ENCODE peak calls at places on chromosomes 16 and 17, in four cellular contexts. H is mesendoderm, I is H9, L is IMR-90. Q is an unnamed sample.
A peak's percentile ranks its signal among the peaks of the same experiment; 100 is the strongest.

GRCh38 chr16:87598431-87598830 is 3.9 kb upstream of the JPH3 start:
- DNase-seq in I (no peak), L (peak; percentile 12), H (no peak), Q (no peak)

GRCh38 chr17:80950466-80951120 is 41.0 kb upstream of the CHMP6 start:
- DNase-seq in H (no peak), L (no peak), I (no peak), Q (no peak)

GRCh38 chr17:66355510-66355909 is 53.1 kb downstream of the PRKCA start:
- DNase-seq in L (peak; percentile 40), H (no peak), I (no peak), Q (no peak)

GRCh38 chr16:1530883-1531637 is 2.4 kb upstream of the TMEM204 start:
- DNase-seq in I (no peak), L (peak; percentile 43), H (no peak), Q (no peak)

GRCh38 chr17:58245428-58246103 is 7.2 kb downstream of the LPO start:
- DNase-seq in L (peak; percentile 11), H (no peak), I (no peak), Q (no peak)

GRCh38 chr16:31532120-31532519 is 4.4 kb downstream of the AHSP start:
- DNase-seq in H (no peak), L (no peak), I (no peak), Q (no peak)

GRCh38 chr16:78099372-78100161 is at the start of gene WWOX:
- DNase-seq in H (peak; percentile 99), L (peak; percentile 98), I (peak; percentile 98), Q (peak; percentile 92)

GRCh38 chr16:84040823-84041391 is 1.7 kb downstream of the SLC38A8 start:
- DNase-seq in I (no peak), H (no peak), L (peak; percentile 41), Q (no peak)

GRCh38 chr16:85258616-85259015 is 146.3 kb upstream of the CIBAR2 start:
- DNase-seq in L (no peak), H (no peak), I (no peak), Q (no peak)

GRCh38 chr16:85257483-85257882 is 145.2 kb upstream of the CIBAR2 start:
- DNase-seq in L (no peak), H (no peak), I (no peak), Q (no peak)

GRCh38 chr16:85259115-85259830 is 147.0 kb upstream of the CIBAR2 start:
- DNase-seq in L (no peak), H (no peak), I (no peak), Q (no peak)

GRCh38 chr16:85259831-85260165 is 147.5 kb upstream of the CIBAR2 start:
- DNase-seq in H (no peak), L (no peak), I (no peak), Q (no peak)

GRCh38 chr16:85258166-85258565 is 145.9 kb upstream of the CIBAR2 start:
- DNase-seq in I (no peak), L (no peak), H (no peak), Q (no peak)
- H3K56ac ChIP-seq in I (no peak overlapping the region), L (no peak overlapping the region), H (no peak overlapping the region), Q (no peak overlapping the region)

GRCh38 chr17:27956601-27957445 is 63.7 kb upstream of the LYRM9 start:
- DNase-seq in L (peak; percentile 2), I (no peak), H (peak; percentile 89), Q (no peak)

GRCh38 chr17:27959382-27959709 is 66.2 kb upstream of the LYRM9 start:
- DNase-seq in I (no peak), L (peak; percentile 1), H (peak; percentile 76), Q (no peak)

GRCh38 chr17:27965224-27965623 is 72.1 kb upstream of the LYRM9 start:
- DNase-seq in I (no peak), L (no peak), H (no peak), Q (no peak)

GRCh38 chr17:27958708-27959381 is 65.7 kb upstream of the LYRM9 start:
- DNase-seq in H (no peak), I (no peak), L (no peak), Q (no peak)

GRCh38 chr17:27960183-27960589 is 67.0 kb upstream of the LYRM9 start:
- DNase-seq in I (no peak), L (no peak), H (no peak), Q (no peak)
- H3K56ac ChIP-seq in I (no peak overlapping the region), L (no peak overlapping the region), H (no peak overlapping the region), Q (no peak overlapping the region)

DNA sequence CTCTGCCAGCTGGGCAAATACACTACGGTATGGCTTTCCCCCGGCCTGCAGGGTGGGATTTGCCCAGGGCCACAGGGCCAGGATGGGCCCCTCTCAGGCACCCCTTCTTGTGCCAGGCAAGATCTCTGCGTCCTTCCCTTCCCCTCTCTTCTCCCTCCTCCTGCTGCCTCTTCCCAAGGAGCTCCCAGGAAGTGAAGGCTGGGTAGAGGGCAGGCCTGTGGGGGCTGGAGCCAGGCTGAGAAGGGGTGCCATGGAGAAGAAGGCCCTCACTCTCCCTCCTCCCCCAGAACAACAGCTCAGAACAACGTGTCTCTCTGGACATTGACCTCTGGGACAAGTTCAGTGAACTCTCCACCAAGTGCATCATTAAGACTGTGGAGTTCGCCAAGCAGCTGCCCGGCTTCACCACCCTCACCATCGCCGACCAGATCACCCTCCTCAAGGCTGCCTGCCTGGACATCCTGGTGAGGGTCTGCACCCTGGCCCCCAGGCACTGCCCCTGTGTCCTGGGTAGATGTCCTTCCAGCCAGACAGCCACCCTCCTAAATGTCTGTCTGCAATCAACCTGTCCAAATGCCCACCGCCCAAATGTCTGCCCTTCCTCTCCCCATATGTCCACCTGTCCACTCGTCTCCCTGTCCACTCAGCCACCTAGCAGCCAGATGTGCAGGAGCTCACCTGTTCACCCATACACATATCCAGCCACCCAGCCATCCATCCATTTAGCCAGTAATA is 12.3 kb downstream of the GJD3 start:
- DNase-seq in I (no peak), L (no peak), H (no peak), Q (no peak)
- H3K56ac ChIP-seq in I (no peak overlapping the region), L (no peak overlapping the region), H (no peak overlapping the region), Q (no peak overlapping the region)

GRCh38 chr17:50631908-50632571 is 2.6 kb upstream of the ABCC3 start:
- DNase-seq in I (no peak), H (no peak), L (no peak), Q (no peak)

GRCh38 chr17:50630524-50631194 is 4.0 kb upstream of the ABCC3 start:
- DNase-seq in H (no peak), I (peak; percentile 79), L (no peak), Q (peak; percentile 92)

GRCh38 chr17:50627782-50628601 is 6.7 kb upstream of the ABCC3 start:
- DNase-seq in L (no peak), H (peak; percentile 70), I (peak; percentile 76), Q (no peak)

GRCh38 chr17:50631195-50631907 is 3.3 kb upstream of the ABCC3 start:
- DNase-seq in L (no peak), I (no peak), H (no peak), Q (no peak)

DNA sequence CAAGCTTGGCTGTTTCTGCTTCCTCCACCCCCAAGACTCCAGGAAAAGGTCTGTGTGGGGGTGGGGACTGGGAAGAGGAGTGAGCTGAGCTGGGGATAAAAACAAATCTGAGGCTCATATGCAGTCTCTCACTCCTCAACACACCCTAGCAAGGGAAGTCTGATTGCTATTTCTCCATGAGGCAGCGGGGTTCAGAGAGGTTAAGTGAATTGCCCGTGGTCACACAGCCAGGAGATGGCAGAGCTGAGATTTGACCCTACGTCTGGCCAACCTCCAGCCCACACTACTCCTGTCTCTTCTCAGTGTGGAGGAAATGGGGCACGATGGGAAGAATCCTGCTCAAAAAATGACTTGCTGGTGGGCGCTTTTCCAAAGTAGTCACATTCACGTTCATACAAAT is 4.8 kb upstream of the ABCC3 start:
- DNase-seq in L (no peak), I (no peak), H (no peak), Q (no peak)
- H3K56ac ChIP-seq in L (no peak overlapping the region), I (no peak overlapping the region), H (no peak overlapping the region), Q (no peak overlapping the region)

DNA sequence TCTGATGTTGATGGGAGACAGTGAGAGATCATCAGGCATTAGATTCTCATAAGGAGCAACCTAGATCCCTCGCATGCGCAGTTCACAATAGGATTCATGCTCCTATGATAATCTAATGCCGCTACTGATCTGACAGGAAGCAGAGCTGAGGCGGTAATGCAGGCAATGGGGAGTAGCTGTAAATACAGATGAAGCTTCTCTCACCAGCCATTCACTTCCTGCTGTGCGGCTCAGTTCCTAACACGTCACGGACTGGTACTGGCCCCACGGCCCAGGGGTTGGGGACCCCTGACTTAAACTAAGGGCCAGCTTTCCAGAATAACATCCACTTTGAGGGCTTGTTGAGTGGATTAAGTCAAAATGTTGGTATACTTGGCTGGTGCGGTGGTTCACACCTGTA is 2.6 kb upstream of the TMEM219 start:
- DNase-seq in H (no peak), L (no peak), I (no peak), Q (no peak)
- H3K56ac ChIP-seq in H (no peak overlapping the region), L (no peak overlapping the region), I (no peak overlapping the region), Q (no peak overlapping the region)

GRCh38 chr16:17365591-17366298 is 105.0 kb downstream of the XYLT1 start:
- DNase-seq in I (no peak), H (no peak), L (no peak), Q (no peak)
- H3K56ac ChIP-seq in I (no peak overlapping the region), H (no peak overlapping the region), L (no peak overlapping the region), Q (no peak overlapping the region)

GRCh38 chr16:19304670-19305240 is 19.2 kb downstream of the CLEC19A start:
- DNase-seq in L (no peak), I (no peak), H (peak; percentile 74), Q (no peak)
- H3K56ac ChIP-seq in L (no peak overlapping the region), I (no peak overlapping the region), H (no peak overlapping the region), Q (no peak overlapping the region)